ENCODE peak calls at places on chromosome 13, in six cellular contexts. Y, I, P, R, K and J are unnamed samples.

GRCh38 chr13:43985437-43986051 is 105.8 kb downstream of the LACC1 start:
- DNase-seq in Y (no peak), I (no peak), P (no peak), R (no peak), K (no peak), J (no peak)

GRCh38 chr13:51501592-51502205 is 48.9 kb upstream of the INTS6 start:
- DNase-seq in Y (no peak), I (no peak), P (no peak), R (no peak), K (peak; percentile 62), J (no peak)

GRCh38 chr13:107767119-107767518 is 448.2 kb downstream of the LIG4 start:
- DNase-seq in Y (no peak), I (no peak), P (no peak), R (no peak), K (no peak), J (no peak)

GRCh38 chr13:87122551-87122950 is 548.6 kb upstream of the SLITRK5 start:
- DNase-seq in Y (no peak), I (no peak), P (no peak), R (no peak), K (no peak), J (no peak)

GRCh38 chr13:45200701-45201230 is at the start of gene KCTD4:
- DNase-seq in Y (no peak), I (no peak), P (no peak), R (no peak), K (peak; percentile 42), J (no peak)

GRCh38 chr13:52906122-52906903 is 57.9 kb upstream of the PCDH8 start:
- DNase-seq in Y (no peak), I (no peak), P (no peak), R (no peak), K (no peak), J (no peak)

GRCh38 chr13:90445179-90445578 is 902.3 kb upstream of the MIR17HG start:
- DNase-seq in Y (no peak), I (peak; percentile 83), P (peak; percentile 83), R (no peak), K (peak; percentile 76), J (no peak)

GRCh38 chr13:78603240-78603947 is at the start of gene POU4F1:
- DNase-seq in Y (no peak), I (no peak), P (no peak), R (peak; percentile 59), K (no peak), J (peak; percentile 85)

GRCh38 chr13:55538424-55538823 is 1602.3 kb upstream of the PRR20A start:
- DNase-seq in Y (no peak), I (no peak), P (no peak), R (no peak), K (no peak), J (no peak)

GRCh38 chr13:77389617-77389984 is 62.7 kb upstream of the MYCBP2 start:
- DNase-seq in Y (no peak), I (no peak), P (no peak), R (no peak), K (no peak), J (peak; percentile 10)

GRCh38 chr13:36601186-36601585 is 72.6 kb upstream of the SERTM1 start:
- DNase-seq in Y (no peak), I (no peak), P (no peak), R (no peak), K (peak; percentile 35), J (no peak)

GRCh38 chr13:64704121-64704520 is 2526.0 kb downstream of the PCDH9 start:
- DNase-seq in Y (no peak), I (no peak), P (no peak), R (no peak), K (no peak), J (no peak)

GRCh38 chr13:43769552-43769951 is 17.2 kb downstream of the ENOX1 start:
- DNase-seq in Y (no peak), I (no peak), P (no peak), R (no peak), K (no peak), J (no peak)

GRCh38 chr13:59584902-59585670 is 578.6 kb downstream of the DIAPH3 start:
- DNase-seq in Y (no peak), I (no peak), P (no peak), R (no peak), K (no peak), J (no peak)

GRCh38 chr13:71285700-71286099 is 581.3 kb downstream of the DACH1 start:
- DNase-seq in Y (no peak), I (no peak), P (no peak), R (no peak), K (no peak), J (peak; percentile 47)
- TF ChIP-seq CTCF in Y (peak; percentile 11), I (no peak), P (no peak), R (no peak), K (no peak), J (peak; percentile 44)

DNA sequence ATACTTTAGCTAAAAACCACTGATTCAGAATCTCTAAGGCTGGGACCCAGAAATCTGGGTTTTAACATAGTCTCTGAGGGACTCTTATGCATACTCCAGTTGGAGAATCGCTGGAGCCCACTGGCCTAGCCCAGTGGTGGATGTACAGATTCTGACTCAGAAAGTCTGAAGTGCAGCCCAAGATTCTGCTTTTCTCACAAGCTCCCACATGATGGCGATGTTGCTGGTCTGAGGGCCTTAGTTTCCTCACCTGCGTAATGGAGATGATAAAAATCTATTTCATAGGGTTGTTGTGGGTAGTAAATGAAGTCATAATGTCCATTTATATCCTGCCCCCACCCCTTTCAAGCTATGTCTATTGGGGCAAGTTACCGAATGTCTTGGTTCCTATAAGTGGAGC is 7.7 kb upstream of the CDADC1 start:
- DNase-seq in Y (no peak), I (no peak), P (no peak), R (no peak), K (peak; percentile 57), J (peak; percentile 48)
- TF ChIP-seq CTCF in Y (peak; percentile 25), I (peak; percentile 63), P (peak; percentile 50), R (peak; percentile 26), K (peak; percentile 38), J (peak; percentile 64)

GRCh38 chr13:72651196-72651595 is 76.2 kb downstream of the MZT1 start:
- DNase-seq in Y (no peak), I (no peak), P (no peak), R (no peak), K (peak; percentile 14), J (no peak)
- TF ChIP-seq CTCF in Y (no peak), I (no peak), P (no peak), R (no peak), K (no peak), J (no peak)

GRCh38 chr13:27788271-27788670 is 4.0 kb upstream of the GSX1 start:
- DNase-seq in Y (no peak), I (no peak), P (no peak), R (no peak), K (no peak), J (no peak)

GRCh38 chr13:27783111-27783510 is 9.2 kb upstream of the GSX1 start:
- DNase-seq in Y (peak; percentile 32), I (no peak), P (no peak), R (no peak), K (peak; percentile 13), J (peak; percentile 16)
- TF ChIP-seq CTCF in Y (peak; percentile 61), I (peak; percentile 32), P (peak; percentile 32), R (peak; percentile 4), K (peak; percentile 22), J (peak; percentile 18)

GRCh38 chr13:100229603-100230002 is 140.7 kb downstream of the PCCA start:
- DNase-seq in Y (no peak), I (no peak), P (no peak), R (no peak), K (no peak), J (no peak)
- TF ChIP-seq CTCF in Y (no peak), I (no peak), P (no peak), R (no peak), K (no peak), J (no peak)

DNA sequence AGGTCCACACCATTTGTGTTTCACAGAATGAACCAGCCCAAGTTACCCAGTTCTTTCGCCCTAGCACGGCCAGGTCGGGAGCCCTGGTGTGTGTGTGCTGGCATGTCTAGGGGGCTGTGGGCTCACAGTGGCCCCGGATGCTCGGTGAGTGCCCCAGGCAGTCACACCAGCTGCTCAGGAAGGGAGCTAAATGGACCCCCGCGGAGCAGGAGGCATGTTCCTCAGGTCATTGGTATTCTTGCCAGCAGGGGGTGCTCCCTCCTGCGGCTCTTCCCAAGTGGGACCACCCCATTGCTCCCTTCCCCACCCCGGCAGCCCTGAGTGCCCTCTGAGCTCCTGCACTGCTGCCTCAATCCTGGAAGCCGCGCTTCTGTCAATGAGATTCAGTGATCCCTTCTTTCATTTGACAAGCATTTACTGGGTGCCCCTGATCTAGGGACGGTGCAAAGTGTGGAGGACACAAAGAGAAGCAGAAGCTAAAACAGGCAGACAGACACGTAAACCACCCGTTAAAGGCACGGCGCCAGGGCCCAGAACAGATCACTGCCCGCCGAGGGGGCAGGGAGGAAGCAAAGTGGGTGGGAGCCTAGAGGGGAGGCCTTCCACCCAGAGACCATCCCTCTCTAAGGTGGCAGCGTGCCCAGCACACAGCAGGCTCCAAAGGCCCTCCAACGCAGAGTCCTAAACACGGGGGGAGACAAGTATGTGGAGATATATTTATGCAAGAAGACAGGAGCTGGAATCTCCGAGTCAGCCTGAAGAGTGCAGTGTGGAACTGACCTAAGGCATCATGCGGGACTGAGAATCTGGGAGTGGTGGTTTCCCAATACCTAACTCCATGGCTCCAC is 5.2 kb upstream of the ADPRHL1 start:
- DNase-seq in Y (no peak), I (no peak), P (no peak), R (no peak), K (no peak), J (no peak)
- TF ChIP-seq CTCF in Y (no peak), I (peak; percentile 40), P (peak; percentile 48), R (peak; percentile 32), K (peak; percentile 26), J (peak; percentile 21)